ENCODE peak calls at places on chromosomes 13 and 19, in six cellular contexts. B, H, A, Z, W and P are unnamed samples.
A peak's percentile ranks its signal among the peaks of the same experiment; 100 is the strongest.

GRCh38 chr13:111178417-111178816 is 63.3 kb downstream of the ARHGEF7 start:
- DNase-seq in A (no peak), B (no peak), W (no peak), Z (no peak), H (no peak), P (no peak)

GRCh38 chr13:112891477-112892401 is 77.3 kb upstream of the MCF2L start:
- DNase-seq in A (no peak), W (peak; percentile 63), Z (no peak), B (no peak), H (no peak), P (no peak)

GRCh38 chr13:46058268-46058667 is 5.7 kb upstream of the ZC3H13 start:
- DNase-seq in A (no peak), Z (no peak), H (no peak), W (no peak), B (no peak), P (no peak)

GRCh38 chr13:47898080-47898479 is 103.0 kb downstream of the SUCLA2 start:
- DNase-seq in H (no peak), W (no peak), B (no peak), Z (no peak), A (no peak), P (no peak)

GRCh38 chr13:20588529-20589110 is 21.7 kb downstream of the IFT88 start:
- DNase-seq in W (no peak), Z (no peak), H (no peak), B (no peak), A (no peak), P (no peak)

GRCh38 chr19:1066748-1067340 is at the start of gene ARHGAP45:
- DNase-seq in B (peak; percentile 58), H (no peak), Z (peak; percentile 81), A (peak; percentile 72), W (no peak), P (no peak)

GRCh38 chr19:19602136-19602712 is 16.3 kb downstream of the PBX4 start:
- DNase-seq in B (no peak), Z (no peak), H (no peak), A (no peak), W (no peak), P (no peak)

GRCh38 chr13:93098972-93099371 is 127.6 kb upstream of the GPC6 start:
- DNase-seq in H (no peak), A (no peak), Z (no peak), W (no peak), B (no peak), P (no peak)

GRCh38 chr13:112242777-112243176 is 133.4 kb upstream of the SPACA7 start:
- DNase-seq in Z (no peak), B (no peak), W (no peak), H (no peak), A (no peak), P (no peak)

GRCh38 chr13:51907040-51907732 is 45.4 kb downstream of the CCDC70 start:
- DNase-seq in W (peak; percentile 10), H (no peak), Z (no peak), A (no peak), B (no peak), P (no peak)

GRCh38 chr19:54297759-54298305 is 15.1 kb downstream of the LILRA5 start:
- DNase-seq in W (no peak), A (no peak), B (no peak), Z (peak; percentile 27), H (no peak), P (no peak)

GRCh38 chr13:64808704-64809103 is 2421.4 kb downstream of the PCDH9 start:
- DNase-seq in A (no peak), W (no peak), H (no peak), B (no peak), Z (no peak), P (no peak)